ENCODE peak calls at places on chromosomes 11 and 22, in five cellular contexts. P is astrocyte, O is Peyer's patch, C is GM23248, J is cardiac muscle cell. I is an unnamed sample. For H3K4me1, the result is how much of the 10 kb centered on the place peaks cover.

GRCh38 chr11:134785660-134786284 is 373.7 kb upstream of the B3GAT1 start:
- DNase-seq in P (no peak), O (no peak), C (no peak), J (no peak), I (no peak)

GRCh38 chr22:45671783-45672563 is at the start of gene ATXN10:
- DNase-seq in P (peak), O (peak), C (peak), J (peak), I (peak)

GRCh38 chr22:44523981-44524759 is 26.1 kb upstream of the RTL6 start:
- DNase-seq in P (peak), O (no peak), C (peak), J (peak), I (no peak)

GRCh38 chr11:65560555-65561418 is 2.6 kb upstream of the LTBP3 start:
- DNase-seq in P (peak), O (no peak), C (peak), J (peak), I (no peak)

GRCh38 chr22:43446881-43447280 is 35.1 kb downstream of the MPPED1 start:
- DNase-seq in P (no peak), O (no peak), C (peak), J (no peak), I (peak)

GRCh38 chr11:100367892-100368291 is 319.2 kb upstream of the ARHGAP42 start:
- DNase-seq in P (no peak), O (no peak), C (no peak), J (no peak), I (no peak)

GRCh38 chr11:79437274-79437980 is 3.4 kb downstream of the TENM4 start:
- DNase-seq in P (peak), O (peak), C (peak), J (peak), I (peak)

GRCh38 chr11:102955624-102956023 is at the start of gene MMP13:
- DNase-seq in P (peak), O (no peak), C (no peak), J (no peak), I (no peak)

GRCh38 chr22:48239461-48240164 is 1477.2 kb downstream of the TBC1D22A start:
- DNase-seq in P (no peak), O (no peak), C (no peak), J (no peak), I (no peak)

GRCh38 chr11:62370743-62371440 is 33.6 kb downstream of the ASRGL1 start:
- DNase-seq in P (no peak), O (peak), C (no peak), J (no peak), I (peak)

GRCh38 chr11:76785513-76785912 is 2.4 kb downstream of the TSKU start:
- DNase-seq in P (no peak), O (no peak), C (no peak), J (no peak), I (no peak)

GRCh38 chr11:77407613-77408012 is 66.3 kb downstream of the PAK1 start:
- DNase-seq in P (peak), O (peak), C (peak), J (peak), I (no peak)

GRCh38 chr11:47259178-47259977 is 1.6 kb downstream of the NR1H3 start:
- DNase-seq in P (no peak), O (no peak), C (peak), J (peak), I (no peak)

GRCh38 chr11:106391771-106392412 is 314.4 kb downstream of the AASDHPPT start:
- DNase-seq in P (peak), O (no peak), C (peak), J (no peak), I (no peak)

GRCh38 chr11:33500865-33501479 is 199.7 kb downstream of the C11orf91 start:
- DNase-seq in P (peak), O (no peak), C (peak), J (peak), I (no peak)

GRCh38 chr11:65890324-65891179 is at the start of gene CCDC85B:
- DNase-seq in P (peak), O (peak), C (peak), J (peak), I (peak)

GRCh38 chr22:38841635-38842034 is 2.2 kb downstream of the NPTXR start:
- DNase-seq in P (no peak), O (no peak), C (no peak), J (no peak), I (no peak)

GRCh38 chr11:48172818-48173609 is 43.6 kb upstream of the OR4B1 start:
- DNase-seq in P (peak), O (peak), C (peak), J (peak), I (peak)

GRCh38 chr11:69253028-69253427 is 40.9 kb upstream of the MYEOV start:
- DNase-seq in P (peak), O (no peak), C (peak), J (no peak), I (no peak)

GRCh38 chr11:10398525-10398924 is 56.5 kb upstream of the AMPD3 start:
- DNase-seq in P (no peak), O (no peak), C (peak), J (no peak), I (no peak)

GRCh38 chr11:12893787-12894672 is 115.1 kb upstream of the RASSF10 start:
- DNase-seq in P (peak), O (peak), C (peak), J (peak), I (peak)

GRCh38 chr11:122491486-122491885 is 164.0 kb upstream of the UBASH3B start:
- DNase-seq in P (peak), O (no peak), C (peak), J (no peak), I (no peak)

GRCh38 chr11:68315581-68315920 is 3.2 kb downstream of the LRP5 start:
- DNase-seq in P (no peak), O (peak), C (no peak), J (no peak), I (no peak)

GRCh38 chr11:115874843-115875242 is 370.6 kb upstream of the CADM1 start:
- DNase-seq in P (no peak), O (no peak), C (no peak), J (no peak), I (no peak)

GRCh38 chr11:115869780-115870431 is 365.7 kb upstream of the CADM1 start:
- DNase-seq in P (no peak), O (no peak), C (no peak), J (peak), I (peak)

GRCh38 chr11:115871161-115871750 is 367.0 kb upstream of the CADM1 start:
- DNase-seq in P (no peak), O (no peak), C (no peak), J (no peak), I (no peak)

GRCh38 chr11:115872418-115872817 is 368.2 kb upstream of the CADM1 start:
- DNase-seq in P (no peak), O (no peak), C (no peak), J (no peak), I (no peak)

DNA sequence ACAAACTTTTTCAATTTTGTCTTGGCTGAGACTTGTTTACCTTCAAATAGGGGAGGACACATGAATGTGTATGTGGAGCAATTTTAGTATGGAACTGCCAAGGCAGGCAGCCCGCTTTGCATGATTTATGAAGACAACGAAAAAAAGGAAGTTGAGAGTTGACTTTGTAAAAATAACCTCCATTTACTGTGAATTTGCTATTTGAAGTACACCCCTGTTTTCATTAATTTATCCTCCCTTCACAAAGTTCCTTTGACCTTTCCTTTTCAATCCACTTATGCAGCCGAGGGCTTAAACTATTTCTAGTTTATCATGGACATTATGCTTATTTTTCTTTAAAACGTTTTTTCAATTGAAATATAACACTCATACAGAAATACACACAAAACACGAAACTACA is 369.6 kb upstream of the CADM1 start:
- DNase-seq in P (no peak), O (no peak), C (no peak), J (no peak), I (no peak)
- H3K4me1 ChIP-seq in P (under half), O (under half), C (under half), J (under half), I (under half)

GRCh38 chr22:49825944-49826602 is 1.6 kb downstream of the BRD1 start:
- DNase-seq in P (peak), O (peak), C (peak), J (no peak), I (no peak)

GRCh38 chr22:49823289-49824045 is 4.2 kb downstream of the BRD1 start:
- DNase-seq in P (no peak), O (peak), C (no peak), J (no peak), I (no peak)

GRCh38 chr22:49825436-49825835 is 2.2 kb downstream of the BRD1 start:
- DNase-seq in P (peak), O (peak), C (peak), J (no peak), I (no peak)

GRCh38 chr22:49824936-49825335 is 2.7 kb downstream of the BRD1 start:
- DNase-seq in P (no peak), O (peak), C (no peak), J (no peak), I (no peak)

DNA sequence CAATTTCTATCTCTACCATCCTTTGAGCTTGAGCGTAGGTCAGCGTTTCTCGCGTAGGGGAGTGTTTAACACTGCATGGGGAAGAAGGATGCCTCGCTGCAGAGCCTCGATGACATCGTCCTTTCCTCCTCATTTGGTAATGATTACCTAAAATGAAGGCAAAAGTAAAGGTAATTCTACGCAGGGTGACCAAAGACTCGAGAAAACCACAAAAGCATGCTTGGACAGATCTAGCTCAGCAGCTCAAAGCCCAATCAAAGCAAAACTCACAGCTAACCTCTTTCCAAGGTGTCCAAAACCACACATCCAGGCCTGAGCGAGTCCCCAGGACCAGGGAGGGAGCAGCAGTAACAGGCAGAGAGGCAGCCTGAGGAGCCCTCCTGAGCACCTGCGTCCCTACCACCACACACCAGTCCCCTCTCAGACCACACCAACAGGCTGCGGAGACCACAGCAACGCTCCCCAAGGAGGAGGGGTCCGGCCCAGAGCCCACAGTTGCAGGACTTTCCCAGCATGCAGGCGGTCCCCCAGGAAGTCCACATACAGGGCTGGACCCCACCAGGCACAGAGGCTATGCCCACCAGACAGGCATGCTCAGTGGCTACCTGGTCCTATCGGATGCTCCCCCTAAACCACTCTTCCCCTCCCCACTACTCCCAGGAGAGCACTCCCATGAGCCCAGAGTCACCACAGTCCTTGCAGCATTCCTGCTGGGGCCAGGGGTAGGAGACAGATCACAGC is 3.3 kb downstream of the BRD1 start:
- DNase-seq in P (no peak), O (no peak), C (no peak), J (no peak), I (no peak)
- H3K4me1 ChIP-seq in P (under half), O (under half), C (under half), J (under half), I (under half)

GRCh38 chr22:37214431-37215025 is 2.3 kb upstream of the SSTR3 start:
- DNase-seq in P (no peak), O (no peak), C (no peak), J (peak), I (peak)

GRCh38 chr22:37213218-37213855 is 1.1 kb upstream of the SSTR3 start:
- DNase-seq in P (no peak), O (peak), C (no peak), J (no peak), I (peak)

GRCh38 chr22:37215890-37216289 is 3.6 kb upstream of the SSTR3 start:
- DNase-seq in P (no peak), O (no peak), C (no peak), J (no peak), I (no peak)

GRCh38 chr22:37212174-37212906 is at the start of gene SSTR3:
- DNase-seq in P (no peak), O (peak), C (peak), J (peak), I (peak)

DNA sequence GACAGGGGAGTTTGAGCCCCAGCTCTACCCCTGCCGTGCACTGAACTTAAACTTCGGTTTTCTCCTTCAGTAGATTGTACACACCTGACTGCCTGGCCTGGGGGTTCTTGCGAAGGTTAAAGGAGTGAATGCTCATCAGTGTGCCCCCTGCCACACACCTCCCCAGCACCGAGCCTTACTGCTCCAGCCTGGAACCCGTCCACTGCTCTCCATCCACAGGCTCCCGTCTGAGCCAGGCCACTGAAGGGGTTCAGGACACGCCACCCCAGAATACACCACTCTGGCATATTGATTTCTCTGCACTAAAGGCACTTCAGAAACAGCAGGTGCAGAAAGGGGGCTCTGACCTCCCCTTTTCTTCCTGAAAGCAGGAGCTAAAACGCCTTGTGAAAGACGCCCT is 1.7 kb upstream of the SSTR3 start:
- DNase-seq in P (no peak), O (peak), C (no peak), J (no peak), I (peak)
- H3K4me1 ChIP-seq in P (under half), O (under half), C (under half), J (under half), I (under half)

GRCh38 chr22:46775789-46776485 is 13.5 kb downstream of the TBC1D22A start:
- DNase-seq in P (no peak), O (peak), C (no peak), J (no peak), I (no peak)

GRCh38 chr22:46776876-46777608 is 14.6 kb downstream of the TBC1D22A start:
- DNase-seq in P (no peak), O (no peak), C (no peak), J (no peak), I (no peak)

GRCh38 chr22:46779023-46779422 is 16.6 kb downstream of the TBC1D22A start:
- DNase-seq in P (no peak), O (no peak), C (no peak), J (no peak), I (no peak)

GRCh38 chr22:46776486-46776826 is 14.0 kb downstream of the TBC1D22A start:
- DNase-seq in P (no peak), O (no peak), C (no peak), J (no peak), I (no peak)

GRCh38 chr22:46777609-46777970 is 15.1 kb downstream of the TBC1D22A start:
- DNase-seq in P (no peak), O (peak), C (no peak), J (no peak), I (no peak)
- H3K4me1 ChIP-seq in P (under half), O (under half), C (under half), J (under half), I (half or more)

GRCh38 chr11:111362887-111363411 is 16.1 kb downstream of the POU2AF1 start:
- DNase-seq in P (no peak), O (no peak), C (no peak), J (no peak), I (peak)
- H3K4me1 ChIP-seq in P (under half), O (under half), C (under half), J (under half), I (under half)